ENCODE peak calls at places on chromosome 6, in ten cellular contexts. O, W, T, P, E, A, N, L, U and S are unnamed samples.

GRCh38 chr6:98957440-98957839 is 9.7 kb upstream of the FBXL4 start:
- DNase-seq in P (peak), T (no peak), A (no peak), W (no peak), E (no peak), U (no peak), O (peak), L (no peak), N (no peak), S (peak)

GRCh38 chr6:7146079-7146828 is 38.5 kb downstream of the RREB1 start:
- DNase-seq in O (no peak), P (peak), L (no peak), E (no peak), A (no peak), W (no peak), N (peak), T (peak), U (no peak), S (no peak)

GRCh38 chr6:76026101-76026500 is 46.4 kb downstream of the IMPG1 start:
- DNase-seq in U (no peak), O (no peak), E (no peak), L (no peak), W (no peak), N (no peak), P (no peak), T (peak), A (no peak), S (no peak)

GRCh38 chr6:2819115-2819514 is 22.5 kb downstream of the SERPINB1 start:
- DNase-seq in U (no peak), P (no peak), N (no peak), W (no peak), L (no peak), A (no peak), T (no peak), O (no peak), E (no peak), S (no peak)

GRCh38 chr6:41937881-41938574 is 3.6 kb downstream of the CCND3 start:
- DNase-seq in E (no peak), A (no peak), P (no peak), L (peak), O (no peak), U (no peak), W (no peak), N (no peak), T (no peak), S (no peak)

GRCh38 chr6:100663219-100663863 is 198.6 kb upstream of the SIM1 start:
- DNase-seq in W (no peak), N (no peak), E (no peak), A (no peak), L (no peak), T (no peak), U (no peak), P (peak), O (peak), S (no peak)

GRCh38 chr6:88806728-88807127 is 156.7 kb downstream of the RNGTT start:
- DNase-seq in L (no peak), E (no peak), P (no peak), N (no peak), U (no peak), W (no peak), A (no peak), T (no peak), O (no peak), S (no peak)

GRCh38 chr6:47000842-47001241 is 41.3 kb downstream of the ADGRF1 start:
- DNase-seq in U (no peak), L (no peak), N (no peak), T (no peak), W (peak), A (no peak), E (no peak), P (no peak), O (no peak), S (no peak)

GRCh38 chr6:100203391-100203790 is 209.4 kb upstream of the MCHR2 start:
- DNase-seq in E (no peak), A (no peak), T (no peak), P (peak), U (no peak), W (no peak), O (peak), N (no peak), L (no peak), S (no peak)

GRCh38 chr6:113610377-113610988 is 246.7 kb upstream of the MARCKS start:
- DNase-seq in W (no peak), T (no peak), E (no peak), L (no peak), O (no peak), N (no peak), P (no peak), U (no peak), A (no peak), S (no peak)